ENCODE peak calls at places on chromosomes 12 and 14, in seven cellular contexts. One of them, this sample, is unnamed.

GRCh38 chr14:64421166-64421565 is 33.0 kb downstream of the MTHFD1 start:
- DNase-seq in breast epithelium: no peak
- DNase-seq in transverse colon: no peak
- DNase-seq in HepG2: no peak
- DNase-seq in A549: peak
- DNase-seq in stomach: no peak
- DNase-seq in endothelial cell of umbilical vein: no peak
- DNase-seq in this sample: no peak

GRCh38 chr14:103517626-103518415 is 4.8 kb downstream of the CKB start:
- DNase-seq in breast epithelium: no peak
- DNase-seq in transverse colon: peak
- DNase-seq in HepG2: no peak
- DNase-seq in A549: no peak
- DNase-seq in stomach: peak
- DNase-seq in endothelial cell of umbilical vein: no peak
- DNase-seq in this sample: no peak

GRCh38 chr14:104091927-104092771 is 6.6 kb downstream of the ASPG start:
- DNase-seq in breast epithelium: no peak
- DNase-seq in transverse colon: peak
- DNase-seq in HepG2: no peak
- DNase-seq in A549: no peak
- DNase-seq in stomach: no peak
- DNase-seq in endothelial cell of umbilical vein: no peak
- DNase-seq in this sample: no peak

GRCh38 chr12:63206908-63207307 is 55.9 kb upstream of the AVPR1A start:
- DNase-seq in breast epithelium: no peak
- DNase-seq in transverse colon: no peak
- DNase-seq in HepG2: no peak
- DNase-seq in A549: peak
- DNase-seq in stomach: no peak
- DNase-seq in endothelial cell of umbilical vein: no peak
- DNase-seq in this sample: no peak

GRCh38 chr12:13487326-13487725 is 290.8 kb downstream of the EMP1 start:
- DNase-seq in breast epithelium: no peak
- DNase-seq in transverse colon: no peak
- DNase-seq in HepG2: no peak
- DNase-seq in A549: no peak
- DNase-seq in stomach: no peak
- DNase-seq in endothelial cell of umbilical vein: no peak
- DNase-seq in this sample: no peak

GRCh38 chr12:96425973-96426372 is 25.7 kb upstream of the CDK17 start:
- DNase-seq in breast epithelium: no peak
- DNase-seq in transverse colon: no peak
- DNase-seq in HepG2: no peak
- DNase-seq in A549: no peak
- DNase-seq in stomach: no peak
- DNase-seq in endothelial cell of umbilical vein: no peak
- DNase-seq in this sample: no peak

GRCh38 chr14:30648471-30648870 is 26.4 kb downstream of the SCFD1 start:
- DNase-seq in breast epithelium: no peak
- DNase-seq in transverse colon: no peak
- DNase-seq in HepG2: no peak
- DNase-seq in A549: no peak
- DNase-seq in stomach: no peak
- DNase-seq in endothelial cell of umbilical vein: no peak
- DNase-seq in this sample: no peak

GRCh38 chr12:76685246-76685678 is 78.7 kb upstream of the ZDHHC17 start:
- DNase-seq in breast epithelium: no peak
- DNase-seq in transverse colon: peak
- DNase-seq in HepG2: no peak
- DNase-seq in A549: peak
- DNase-seq in stomach: no peak
- DNase-seq in endothelial cell of umbilical vein: peak
- DNase-seq in this sample: no peak

GRCh38 chr12:108232565-108232964 is 103.5 kb downstream of the WSCD2 start:
- DNase-seq in breast epithelium: peak
- DNase-seq in transverse colon: no peak
- DNase-seq in HepG2: no peak
- DNase-seq in A549: peak
- DNase-seq in stomach: no peak
- DNase-seq in endothelial cell of umbilical vein: no peak
- DNase-seq in this sample: no peak

GRCh38 chr14:37253905-37254304 is 56.2 kb downstream of the MIPOL1 start:
- DNase-seq in breast epithelium: no peak
- DNase-seq in transverse colon: no peak
- DNase-seq in HepG2: no peak
- DNase-seq in A549: no peak
- DNase-seq in stomach: no peak
- DNase-seq in endothelial cell of umbilical vein: peak
- DNase-seq in this sample: no peak

GRCh38 chr12:107884769-107885694 is 110.5 kb downstream of the ASCL4 start:
- DNase-seq in breast epithelium: no peak
- DNase-seq in transverse colon: peak
- DNase-seq in HepG2: peak
- DNase-seq in A549: peak
- DNase-seq in stomach: peak
- DNase-seq in endothelial cell of umbilical vein: peak
- DNase-seq in this sample: peak

GRCh38 chr12:121165316-121165715 is 32.6 kb downstream of the P2RX7 start:
- DNase-seq in breast epithelium: no peak
- DNase-seq in transverse colon: no peak
- DNase-seq in HepG2: no peak
- DNase-seq in A549: no peak
- DNase-seq in stomach: no peak
- DNase-seq in endothelial cell of umbilical vein: no peak
- DNase-seq in this sample: no peak

GRCh38 chr12:124599074-124599999 is 31.9 kb upstream of the NCOR2 start:
- DNase-seq in breast epithelium: no peak
- DNase-seq in transverse colon: no peak
- DNase-seq in HepG2: no peak
- DNase-seq in A549: no peak
- DNase-seq in stomach: no peak
- DNase-seq in endothelial cell of umbilical vein: no peak
- DNase-seq in this sample: no peak

GRCh38 chr14:95981939-95982338 is 57.2 kb upstream of the C14orf132 start:
- DNase-seq in breast epithelium: no peak
- DNase-seq in transverse colon: no peak
- DNase-seq in HepG2: peak
- DNase-seq in A549: no peak
- DNase-seq in stomach: no peak
- DNase-seq in endothelial cell of umbilical vein: no peak
- DNase-seq in this sample: no peak

GRCh38 chr14:52059614-52060013 is 9.2 kb downstream of the NID2 start:
- DNase-seq in breast epithelium: no peak
- DNase-seq in transverse colon: no peak
- DNase-seq in HepG2: no peak
- DNase-seq in A549: no peak
- DNase-seq in stomach: no peak
- DNase-seq in endothelial cell of umbilical vein: no peak
- DNase-seq in this sample: no peak

DNA sequence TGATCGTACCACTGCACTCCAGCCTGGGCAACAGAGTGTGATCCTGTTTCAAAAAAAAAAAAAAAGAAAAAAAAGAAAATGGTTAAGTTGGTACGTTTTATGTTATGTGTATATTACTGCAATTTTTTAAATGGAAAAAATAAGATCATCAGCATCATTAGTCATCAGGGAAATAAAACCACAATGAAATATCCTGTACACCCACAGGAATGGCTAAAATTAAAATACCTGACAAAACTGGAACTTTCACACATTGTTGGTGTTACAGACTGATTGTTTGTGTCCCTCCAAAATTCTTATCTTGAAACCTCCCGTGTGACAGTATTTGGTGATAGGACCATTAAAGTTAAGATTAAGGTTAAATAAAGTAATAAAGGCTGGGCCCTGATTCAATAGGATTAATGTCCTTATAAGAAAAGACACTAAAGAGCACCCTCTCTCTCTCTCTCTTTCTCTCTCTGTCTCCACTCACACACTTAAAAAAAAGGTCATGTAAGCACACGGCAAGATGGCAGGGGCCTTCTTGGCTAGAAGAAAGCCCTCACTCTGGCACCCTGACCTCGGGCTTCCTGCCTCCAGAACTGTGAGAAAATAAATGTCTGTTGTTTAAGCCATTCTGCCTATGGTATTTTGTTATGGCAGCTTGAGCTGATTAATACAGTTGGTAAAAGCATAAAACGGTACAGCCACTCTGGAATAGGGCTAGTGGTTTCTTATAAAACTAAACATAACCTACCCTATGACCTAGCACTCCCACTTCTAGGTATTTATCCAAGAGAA is 48.4 kb upstream of the ZFP36L1 start:
- DNase-seq in breast epithelium: no peak
- DNase-seq in transverse colon: no peak
- DNase-seq in HepG2: no peak
- DNase-seq in A549: no peak
- DNase-seq in stomach: no peak
- DNase-seq in endothelial cell of umbilical vein: peak
- DNase-seq in this sample: no peak
- TF ChIP-seq POLR2A in breast epithelium: no peak
- TF ChIP-seq POLR2A in transverse colon: no peak
- TF ChIP-seq POLR2A in HepG2: no peak
- TF ChIP-seq POLR2A in A549: no peak
- TF ChIP-seq POLR2A in stomach: no peak
- TF ChIP-seq POLR2A in endothelial cell of umbilical vein: no peak
- TF ChIP-seq POLR2A in this sample: no peak

DNA sequence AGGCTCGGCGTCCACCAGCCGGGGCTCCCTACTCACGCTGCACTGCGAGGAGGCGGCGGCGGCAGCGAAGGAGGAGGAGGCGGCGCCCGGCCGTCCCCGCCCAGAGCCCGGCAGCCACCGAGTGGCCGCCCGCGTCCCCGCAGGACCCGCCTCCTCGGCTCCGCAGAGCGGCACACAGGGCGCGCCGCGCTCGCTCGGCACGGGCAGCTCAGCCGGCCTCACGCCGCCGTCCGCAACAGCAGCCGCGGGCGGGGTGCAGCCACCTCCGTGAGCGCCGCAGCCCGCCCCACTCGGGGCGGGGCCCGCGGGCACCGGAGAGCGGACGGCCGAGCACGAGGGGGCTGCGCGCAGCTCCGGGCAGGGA is at the start of gene ATP2B1:
- DNase-seq in breast epithelium: peak
- DNase-seq in transverse colon: peak
- DNase-seq in HepG2: peak
- DNase-seq in A549: peak
- DNase-seq in stomach: peak
- DNase-seq in endothelial cell of umbilical vein: peak
- DNase-seq in this sample: peak
- TF ChIP-seq POLR2A in breast epithelium: no peak
- TF ChIP-seq POLR2A in transverse colon: no peak
- TF ChIP-seq POLR2A in HepG2: no peak
- TF ChIP-seq POLR2A in A549: no peak
- TF ChIP-seq POLR2A in stomach: no peak
- TF ChIP-seq POLR2A in endothelial cell of umbilical vein: peak
- TF ChIP-seq POLR2A in this sample: no peak

GRCh38 chr12:47818007-47818376 is 1.7 kb downstream of the HDAC7 start:
- DNase-seq in breast epithelium: no peak
- DNase-seq in transverse colon: no peak
- DNase-seq in HepG2: no peak
- DNase-seq in A549: no peak
- DNase-seq in stomach: no peak
- DNase-seq in endothelial cell of umbilical vein: no peak
- DNase-seq in this sample: no peak

GRCh38 chr12:47818382-47818700 is 1.4 kb downstream of the HDAC7 start:
- DNase-seq in breast epithelium: no peak
- DNase-seq in transverse colon: peak
- DNase-seq in HepG2: no peak
- DNase-seq in A549: no peak
- DNase-seq in stomach: no peak
- DNase-seq in endothelial cell of umbilical vein: peak
- DNase-seq in this sample: no peak

GRCh38 chr12:47819544-47819901 is 180 bp downstream of the HDAC7 start:
- DNase-seq in breast epithelium: no peak
- DNase-seq in transverse colon: no peak
- DNase-seq in HepG2: no peak
- DNase-seq in A549: no peak
- DNase-seq in stomach: no peak
- DNase-seq in endothelial cell of umbilical vein: no peak
- DNase-seq in this sample: no peak

GRCh38 chr12:47819902-47820630 is at the start of gene HDAC7:
- DNase-seq in breast epithelium: peak
- DNase-seq in transverse colon: peak
- DNase-seq in HepG2: peak
- DNase-seq in A549: peak
- DNase-seq in stomach: peak
- DNase-seq in endothelial cell of umbilical vein: peak
- DNase-seq in this sample: peak

DNA sequence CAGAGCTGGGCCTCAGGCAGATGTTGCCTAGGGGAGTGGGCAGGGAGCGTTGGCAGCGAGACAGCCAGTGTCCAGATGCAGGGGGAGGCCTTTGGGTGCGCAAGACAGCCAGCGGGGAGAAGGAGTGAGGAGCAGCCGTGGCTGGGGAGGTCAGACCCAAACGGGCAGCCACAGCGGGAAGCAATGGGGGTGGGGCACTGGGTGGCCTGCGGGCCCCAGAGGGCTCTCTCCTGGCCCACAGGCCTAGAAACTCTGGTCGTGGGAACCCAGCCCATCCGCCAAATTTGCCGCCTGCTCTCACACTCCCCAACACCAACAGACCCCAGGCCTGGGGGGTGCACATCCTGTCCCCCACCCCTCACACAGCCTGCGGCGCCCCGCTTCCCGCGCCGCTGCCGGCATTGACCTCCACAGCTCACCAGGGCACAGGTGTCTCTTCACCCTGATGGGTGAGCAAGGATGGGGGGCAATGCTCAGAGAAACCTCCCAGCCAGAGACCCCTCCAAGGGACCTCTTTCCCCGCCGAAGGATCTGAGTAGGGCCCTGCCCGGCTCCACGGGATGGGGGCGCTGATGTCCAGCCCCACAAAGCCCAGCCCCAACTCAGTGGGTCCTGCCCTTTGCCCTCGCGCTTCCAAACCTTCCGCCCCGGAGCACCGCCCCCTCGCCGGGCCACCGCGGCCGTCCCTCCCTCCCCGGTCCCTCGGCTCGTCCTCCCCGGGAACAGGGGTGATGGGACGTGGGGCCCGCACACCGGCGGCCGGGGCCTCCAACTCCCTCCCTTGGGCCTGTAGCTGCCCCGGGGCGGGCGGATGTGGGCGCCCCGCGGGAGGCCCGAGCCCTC is 781 bp downstream of the HDAC7 start:
- DNase-seq in breast epithelium: peak
- DNase-seq in transverse colon: peak
- DNase-seq in HepG2: peak
- DNase-seq in A549: peak
- DNase-seq in stomach: peak
- DNase-seq in endothelial cell of umbilical vein: peak
- DNase-seq in this sample: no peak
- TF ChIP-seq POLR2A in breast epithelium: no peak
- TF ChIP-seq POLR2A in transverse colon: peak
- TF ChIP-seq POLR2A in HepG2: no peak
- TF ChIP-seq POLR2A in A549: peak
- TF ChIP-seq POLR2A in stomach: no peak
- TF ChIP-seq POLR2A in endothelial cell of umbilical vein: peak
- TF ChIP-seq POLR2A in this sample: no peak

GRCh38 chr14:76205708-76206107 is 54.0 kb downstream of the GPATCH2L start:
- DNase-seq in breast epithelium: no peak
- DNase-seq in transverse colon: no peak
- DNase-seq in HepG2: no peak
- DNase-seq in A549: no peak
- DNase-seq in stomach: no peak
- DNase-seq in endothelial cell of umbilical vein: no peak
- DNase-seq in this sample: no peak
- TF ChIP-seq POLR2A in breast epithelium: no peak
- TF ChIP-seq POLR2A in transverse colon: no peak
- TF ChIP-seq POLR2A in HepG2: no peak
- TF ChIP-seq POLR2A in A549: no peak
- TF ChIP-seq POLR2A in stomach: no peak
- TF ChIP-seq POLR2A in endothelial cell of umbilical vein: no peak
- TF ChIP-seq POLR2A in this sample: no peak

GRCh38 chr12:69739287-69740191 is 879 bp downstream of the RAB3IP start:
- DNase-seq in breast epithelium: peak
- DNase-seq in transverse colon: peak
- DNase-seq in HepG2: peak
- DNase-seq in A549: peak
- DNase-seq in stomach: peak
- DNase-seq in endothelial cell of umbilical vein: peak
- DNase-seq in this sample: peak
- TF ChIP-seq POLR2A in breast epithelium: no peak
- TF ChIP-seq POLR2A in transverse colon: peak
- TF ChIP-seq POLR2A in HepG2: peak
- TF ChIP-seq POLR2A in A549: no peak
- TF ChIP-seq POLR2A in stomach: peak
- TF ChIP-seq POLR2A in endothelial cell of umbilical vein: no peak
- TF ChIP-seq POLR2A in this sample: no peak